ENCODE peak calls at places on chromosome 15, in eight cellular contexts. V is mammary epithelial cell; Q is heart right ventricle; E is CD8-positive, alpha-beta T cell; I is upper lobe of right lung; L is neural progenitor cell; H is stomach; T is sigmoid colon. U is an unnamed sample. For H3K4me1 and H3K9me3, the result is how much of the 10 kb centered on the place peaks cover.

GRCh38 chr15:47384316-47384715 is 333.0 kb upstream of the SEMA6D start:
- DNase-seq in V (peak), Q (peak), E (no peak), I (no peak), L (peak), H (no peak), T (no peak), U (no peak)

GRCh38 chr15:70328137-70329115 is 230.7 kb upstream of the TLE3 start:
- DNase-seq in V (no peak), Q (peak), E (no peak), I (no peak), L (no peak), H (no peak), T (peak), U (peak)

GRCh38 chr15:68311859-68312557 is 34.5 kb downstream of the FEM1B start:
- DNase-seq in V (no peak), Q (no peak), E (no peak), I (no peak), L (no peak), H (no peak), T (no peak), U (no peak)

GRCh38 chr15:49075876-49076275 is 29.6 kb upstream of the SECISBP2L start:
- DNase-seq in V (no peak), Q (no peak), E (no peak), I (no peak), L (no peak), H (no peak), T (no peak), U (no peak)

GRCh38 chr15:95716708-95717107 is 613.8 kb upstream of the NR2F2 start:
- DNase-seq in V (no peak), Q (no peak), E (no peak), I (no peak), L (no peak), H (no peak), T (no peak), U (no peak)

GRCh38 chr15:55630921-55631320 is 42.8 kb upstream of the PYGO1 start:
- DNase-seq in V (no peak), Q (no peak), E (no peak), I (no peak), L (no peak), H (no peak), T (no peak), U (no peak)

GRCh38 chr15:25787855-25788521 is 75.1 kb downstream of the ATP10A start:
- DNase-seq in V (no peak), Q (no peak), E (no peak), I (peak), L (no peak), H (no peak), T (peak), U (no peak)

GRCh38 chr15:88032787-88033186 is 223.8 kb downstream of the NTRK3 start:
- DNase-seq in V (peak), Q (no peak), E (no peak), I (no peak), L (no peak), H (no peak), T (no peak), U (no peak)

GRCh38 chr15:52208306-52208946 is 17.2 kb upstream of the GNB5 start:
- DNase-seq in V (peak), Q (no peak), E (peak), I (no peak), L (peak), H (peak), T (peak), U (no peak)

GRCh38 chr15:33425149-33425548 is 114.4 kb downstream of the RYR3 start:
- DNase-seq in V (peak), Q (no peak), E (no peak), I (no peak), L (no peak), H (no peak), T (no peak), U (peak)

GRCh38 chr15:84799511-84800187 is 17.5 kb upstream of the ALPK3 start:
- DNase-seq in V (no peak), Q (no peak), E (no peak), I (peak), L (no peak), H (no peak), T (no peak), U (no peak)

GRCh38 chr15:79682851-79683288 is 213.9 kb downstream of the MTHFS start:
- DNase-seq in V (peak), Q (no peak), E (no peak), I (no peak), L (no peak), H (no peak), T (no peak), U (no peak)

GRCh38 chr15:52427804-52428203 is 100.9 kb downstream of the MYO5A start:
- DNase-seq in V (peak), Q (no peak), E (no peak), I (no peak), L (peak), H (no peak), T (no peak), U (no peak)

GRCh38 chr15:32651229-32651837 is 9.8 kb downstream of the SCG5 start:
- DNase-seq in V (peak), Q (no peak), E (peak), I (no peak), L (peak), H (peak), T (peak), U (no peak)

GRCh38 chr15:91970142-91970541 is 116.6 kb downstream of the SLCO3A1 start:
- DNase-seq in V (no peak), Q (peak), E (no peak), I (no peak), L (no peak), H (peak), T (peak), U (no peak)

GRCh38 chr15:64712353-64712752 is 63.0 kb downstream of the RBPMS2 start:
- DNase-seq in V (no peak), Q (no peak), E (no peak), I (no peak), L (no peak), H (no peak), T (no peak), U (no peak)

GRCh38 chr15:35723852-35724251 is 177.9 kb upstream of the DPH6 start:
- DNase-seq in V (no peak), Q (no peak), E (no peak), I (no peak), L (no peak), H (no peak), T (no peak), U (no peak)

GRCh38 chr15:94255540-94255939 is 24.2 kb downstream of the MCTP2 start:
- DNase-seq in V (no peak), Q (no peak), E (no peak), I (no peak), L (no peak), H (no peak), T (no peak), U (no peak)

GRCh38 chr15:59699810-59700431 is 10.8 kb upstream of the BNIP2 start:
- DNase-seq in V (peak), Q (no peak), E (no peak), I (no peak), L (no peak), H (no peak), T (no peak), U (no peak)

GRCh38 chr15:31271224-31271635 is 55.4 kb upstream of the KLF13 start:
- DNase-seq in V (no peak), Q (no peak), E (peak), I (no peak), L (peak), H (peak), T (peak), U (no peak)

GRCh38 chr15:68268405-68268804 is 9.1 kb upstream of the FEM1B start:
- DNase-seq in V (peak), Q (no peak), E (no peak), I (no peak), L (no peak), H (no peak), T (no peak), U (no peak)

GRCh38 chr15:69794643-69795461 is 302.9 kb downstream of the TLE3 start:
- DNase-seq in V (peak), Q (no peak), E (no peak), I (no peak), L (no peak), H (no peak), T (peak), U (peak)

GRCh38 chr15:48426047-48426446 is 94.8 kb downstream of the DUT start:
- DNase-seq in V (no peak), Q (no peak), E (no peak), I (no peak), L (no peak), H (no peak), T (no peak), U (no peak)

GRCh38 chr15:59812185-59812870 is 123.2 kb upstream of the BNIP2 start:
- DNase-seq in V (no peak), Q (no peak), E (no peak), I (no peak), L (no peak), H (no peak), T (no peak), U (no peak)

GRCh38 chr15:75945953-75946352 is 42.3 kb downstream of the FBXO22 start:
- DNase-seq in V (peak), Q (no peak), E (no peak), I (no peak), L (no peak), H (no peak), T (no peak), U (no peak)

GRCh38 chr15:66635006-66635405 is 67.0 kb upstream of the SMAD6 start:
- DNase-seq in V (no peak), Q (no peak), E (no peak), I (no peak), L (no peak), H (no peak), T (no peak), U (no peak)

GRCh38 chr15:66631616-66632263 is 65.9 kb upstream of the LCTL start:
- DNase-seq in V (no peak), Q (no peak), E (no peak), I (no peak), L (no peak), H (no peak), T (no peak), U (no peak)

GRCh38 chr15:66634540-66634939 is 67.5 kb upstream of the SMAD6 start:
- DNase-seq in V (no peak), Q (no peak), E (no peak), I (no peak), L (no peak), H (no peak), T (no peak), U (no peak)

GRCh38 chr15:66633851-66634250 is 68.1 kb upstream of the LCTL start:
- DNase-seq in V (no peak), Q (no peak), E (no peak), I (no peak), L (no peak), H (no peak), T (no peak), U (no peak)

GRCh38 chr15:66633346-66633745 is 67.5 kb upstream of the LCTL start:
- DNase-seq in V (no peak), Q (no peak), E (no peak), I (no peak), L (no peak), H (no peak), T (no peak), U (no peak)
- TF ChIP-seq CTCF in V (no peak), Q (no peak), E (no peak), I (no peak), L (no peak), H (no peak), T (no peak), U (no peak)

GRCh38 chr15:74431645-74432044 is 2.1 kb downstream of the SEMA7A start:
- DNase-seq in V (no peak), Q (no peak), E (no peak), I (no peak), L (no peak), H (no peak), T (no peak), U (no peak)
- H3K4me1 ChIP-seq in V (under half), Q (under half), E (under half), I (under half), L (under half), H (under half), T (under half), U (under half)

DNA sequence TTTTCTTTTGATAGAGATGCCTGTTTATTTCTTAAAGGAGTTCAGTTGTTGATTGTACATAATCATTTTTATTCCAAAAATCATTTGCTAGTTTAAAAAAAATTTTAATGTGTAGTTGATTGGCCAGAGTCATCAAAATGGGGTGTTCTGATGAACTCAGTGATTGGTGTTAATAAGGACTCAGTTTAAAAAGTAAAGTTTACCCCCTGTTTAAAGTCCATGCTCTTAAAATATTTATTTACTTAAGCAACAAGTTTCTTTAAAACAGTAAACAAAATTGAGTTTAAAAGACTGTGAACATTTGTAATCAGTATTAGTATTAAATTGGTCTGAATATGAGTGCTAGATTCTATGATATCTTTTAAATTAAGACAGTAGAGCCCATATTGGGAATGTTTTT is 56.0 kb downstream of the MEF2A start:
- DNase-seq in V (no peak), Q (no peak), E (no peak), I (no peak), L (no peak), H (no peak), T (no peak), U (no peak)
- H3K9me3 ChIP-seq in V (under half), Q (under half), E (under half), I (under half), L (under half), H (under half), T (under half), U (under half)

GRCh38 chr15:98649621-98649995 is 1.3 kb downstream of the IGF1R start:
- DNase-seq in V (no peak), Q (peak), E (peak), I (peak), L (peak), H (peak), T (peak), U (no peak)
- TF ChIP-seq CTCF in V (no peak), Q (no peak), E (no peak), I (peak), L (peak), H (no peak), T (peak), U (peak)

DNA sequence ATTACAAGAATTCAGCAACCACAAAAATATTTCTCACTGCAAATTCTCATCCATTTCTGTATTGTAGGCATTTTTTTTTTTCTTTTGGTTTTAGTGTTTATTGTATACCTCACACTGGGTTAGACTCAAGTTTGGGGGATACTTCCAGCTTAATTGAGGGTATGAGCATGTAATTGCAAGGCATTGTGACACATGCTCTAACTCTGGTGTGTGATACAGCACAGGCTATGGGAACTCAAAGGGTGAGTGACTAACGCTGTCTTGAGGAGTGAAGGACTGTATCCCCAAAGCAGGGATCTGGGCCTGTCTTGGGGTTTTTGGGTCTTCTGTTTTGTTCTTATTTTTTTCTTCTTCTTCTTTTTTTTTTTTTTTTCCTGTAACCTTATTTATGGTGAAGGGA is 26.8 kb downstream of the MAP2K1 start:
- DNase-seq in V (no peak), Q (no peak), E (no peak), I (no peak), L (no peak), H (no peak), T (no peak), U (no peak)
- H3K4me1 ChIP-seq in V (under half), Q (under half), E (under half), I (under half), L (under half), H (under half), T (under half), U (under half)

U was measured in tibial nerve.